ENCODE peak calls at places on chromosomes 11 and 22, in five cellular contexts. G, X, Y, R and F are unnamed samples.

GRCh38 chr11:127649958-127650357 is 649.4 kb upstream of the KIRREL3 start:
- DNase-seq in R (no peak), Y (no peak), X (no peak), G (no peak), F (no peak)

GRCh38 chr11:108346451-108346850 is 120.9 kb downstream of the C11orf65 start:
- DNase-seq in R (no peak), Y (no peak), X (no peak), G (no peak), F (no peak)

GRCh38 chr11:85947431-85948272 is 92.5 kb downstream of the CCDC83 start:
- DNase-seq in X (no peak), Y (no peak), G (no peak), R (no peak), F (peak; percentile 63)

GRCh38 chr11:65618763-65619162 is 3.2 kb downstream of the PCNX3 start:
- DNase-seq in X (no peak), R (no peak), G (no peak), Y (no peak), F (peak; percentile 61)

GRCh38 chr11:47850337-47850736 is 2.2 kb upstream of the NUP160 start:
- DNase-seq in Y (no peak), R (no peak), X (no peak), G (no peak), F (no peak)

GRCh38 chr11:102611291-102611690 is 13.8 kb downstream of the MMP20 start:
- DNase-seq in Y (no peak), R (no peak), G (no peak), X (no peak), F (no peak)

GRCh38 chr22:50705219-50705691 is 32.6 kb downstream of the SHANK3 start:
- DNase-seq in R (no peak), Y (peak; percentile 93), G (no peak), X (no peak), F (no peak)

GRCh38 chr11:15724611-15725010 is 609.9 kb downstream of the INSC start:
- DNase-seq in G (no peak), Y (no peak), R (no peak), X (no peak), F (no peak)

GRCh38 chr22:36732609-36733008 is 29.1 kb upstream of the CACNG2 start:
- DNase-seq in G (no peak), Y (no peak), R (no peak), X (no peak), F (no peak)

GRCh38 chr22:26235792-26236191 is 66.5 kb downstream of the SEZ6L start:
- DNase-seq in R (no peak), Y (no peak), G (no peak), X (peak; percentile 11), F (no peak)

GRCh38 chr22:19176175-19176630 is 2.3 kb downstream of the SLC25A1 start:
- DNase-seq in G (no peak), X (no peak), Y (no peak), R (no peak), F (no peak)

GRCh38 chr11:33307984-33308383 is 50.8 kb downstream of the HIPK3 start:
- DNase-seq in X (no peak), G (no peak), R (no peak), Y (no peak), F (no peak)

GRCh38 chr11:126702165-126702738 is 298.3 kb downstream of the KIRREL3 start:
- DNase-seq in R (no peak), G (no peak), Y (no peak), X (no peak), F (no peak)

GRCh38 chr11:18080451-18080850 is 25.4 kb downstream of the SAAL1 start:
- DNase-seq in Y (no peak), X (no peak), G (no peak), R (no peak), F (no peak)

GRCh38 chr11:75184757-75185156 is 33.9 kb downstream of the SLCO2B1 start:
- DNase-seq in X (no peak), R (no peak), Y (no peak), G (no peak), F (no peak)

GRCh38 chr11:99534812-99535211 is 514.1 kb downstream of the CNTN5 start:
- DNase-seq in G (no peak), R (no peak), X (no peak), Y (no peak), F (no peak)

GRCh38 chr11:67053896-67054850 is 2.5 kb upstream of the RHOD start:
- DNase-seq in R (peak; percentile 49), G (peak; percentile 59), Y (peak; percentile 73), X (peak; percentile 67), F (peak; percentile 88)

GRCh38 chr11:84408946-84409411 is 1122.8 kb upstream of the CCDC90B start:
- DNase-seq in G (no peak), X (no peak), R (no peak), Y (no peak), F (no peak)

GRCh38 chr11:14380947-14381555 is 22.1 kb upstream of the RRAS2 start:
- DNase-seq in Y (peak; percentile 72), X (peak; percentile 67), G (peak; percentile 73), R (peak; percentile 82), F (peak; percentile 76)

GRCh38 chr22:24216541-24217209 is 28.2 kb downstream of the GGT5 start:
- DNase-seq in X (no peak), G (no peak), R (no peak), Y (no peak), F (no peak)

GRCh38 chr11:6576471-6577373 is 26.7 kb downstream of the RRP8 start:
- DNase-seq in G (peak; percentile 5), Y (no peak), R (no peak), X (no peak), F (no peak)

GRCh38 chr11:20661445-20661844 is 7.9 kb upstream of the NELL1 start:
- DNase-seq in G (peak; percentile 4), R (no peak), X (no peak), Y (no peak), F (no peak)

GRCh38 chr11:32331098-32331497 is 104.2 kb downstream of the WT1 start:
- DNase-seq in X (no peak), Y (no peak), G (no peak), R (no peak), F (no peak)

GRCh38 chr22:50730941-50731661 is 6.9 kb upstream of the ACR start:
- DNase-seq in G (peak; percentile 17), Y (no peak), X (no peak), R (no peak), F (peak; percentile 65)

GRCh38 chr11:112961751-112962747 is 829 bp downstream of the NCAM1 start:
- DNase-seq in Y (peak; percentile 76), X (no peak), R (peak; percentile 21), G (peak; percentile 38), F (no peak)

GRCh38 chr11:8011383-8011782 is 24.2 kb downstream of the EIF3F start:
- DNase-seq in Y (no peak), R (no peak), G (no peak), X (no peak), F (no peak)